ENCODE peak calls at places on chromosome 19, in ten cellular contexts. One of them, this sample, is unnamed.

GRCh38 chr19:18220632-18221275 is 5.5 kb downstream of the PDE4C start:
- DNase-seq in pancreas: no peak
- DNase-seq in spleen: no peak
- DNase-seq in lung: no peak
- DNase-seq in breast epithelium: no peak
- DNase-seq in tibial artery: no peak
- DNase-seq in left ventricle myocardium inferior: no peak
- DNase-seq in psoas muscle: no peak
- DNase-seq in Caco-2: peak; percentile 67
- DNase-seq in transverse colon: no peak
- DNase-seq in this sample: no peak

GRCh38 chr19:11450570-11451326 is 15.3 kb downstream of the PRKCSH start:
- DNase-seq in pancreas: no peak
- DNase-seq in spleen: no peak
- DNase-seq in lung: no peak
- DNase-seq in breast epithelium: no peak
- DNase-seq in tibial artery: no peak
- DNase-seq in left ventricle myocardium inferior: no peak
- DNase-seq in psoas muscle: no peak
- DNase-seq in Caco-2: no peak
- DNase-seq in transverse colon: no peak
- DNase-seq in this sample: no peak

GRCh38 chr19:52640916-52641315 is 2.8 kb upstream of the ZNF83 start:
- DNase-seq in pancreas: no peak
- DNase-seq in spleen: no peak
- DNase-seq in lung: no peak
- DNase-seq in breast epithelium: no peak
- DNase-seq in tibial artery: no peak
- DNase-seq in left ventricle myocardium inferior: no peak
- DNase-seq in psoas muscle: no peak
- DNase-seq in Caco-2: no peak
- DNase-seq in transverse colon: no peak
- DNase-seq in this sample: peak; percentile 57

GRCh38 chr19:34350161-34350561 is 14.8 kb upstream of the GPI start:
- DNase-seq in pancreas: no peak
- DNase-seq in spleen: no peak
- DNase-seq in lung: no peak
- DNase-seq in breast epithelium: no peak
- DNase-seq in tibial artery: no peak
- DNase-seq in left ventricle myocardium inferior: no peak
- DNase-seq in psoas muscle: no peak
- DNase-seq in Caco-2: no peak
- DNase-seq in transverse colon: no peak
- DNase-seq in this sample: no peak

GRCh38 chr19:19704836-19705235 is 28.1 kb downstream of the ZNF14 start:
- DNase-seq in pancreas: no peak
- DNase-seq in spleen: no peak
- DNase-seq in lung: no peak
- DNase-seq in breast epithelium: no peak
- DNase-seq in tibial artery: no peak
- DNase-seq in left ventricle myocardium inferior: no peak
- DNase-seq in psoas muscle: no peak
- DNase-seq in Caco-2: no peak
- DNase-seq in transverse colon: no peak
- DNase-seq in this sample: no peak

GRCh38 chr19:7513809-7514642 is 1.9 kb upstream of the ZNF358 start:
- DNase-seq in pancreas: no peak
- DNase-seq in spleen: no peak
- DNase-seq in lung: no peak
- DNase-seq in breast epithelium: no peak
- DNase-seq in tibial artery: no peak
- DNase-seq in left ventricle myocardium inferior: no peak
- DNase-seq in psoas muscle: no peak
- DNase-seq in Caco-2: no peak
- DNase-seq in transverse colon: no peak
- DNase-seq in this sample: no peak

GRCh38 chr19:45939792-45940514 is 25.4 kb upstream of the NANOS2 start:
- DNase-seq in pancreas: no peak
- DNase-seq in spleen: peak; percentile 44
- DNase-seq in lung: no peak
- DNase-seq in breast epithelium: no peak
- DNase-seq in tibial artery: peak; percentile 45
- DNase-seq in left ventricle myocardium inferior: no peak
- DNase-seq in psoas muscle: no peak
- DNase-seq in Caco-2: no peak
- DNase-seq in transverse colon: no peak
- DNase-seq in this sample: no peak

GRCh38 chr19:49020342-49020741 is 3.5 kb upstream of the LHB start:
- DNase-seq in pancreas: peak; percentile 76
- DNase-seq in spleen: no peak
- DNase-seq in lung: no peak
- DNase-seq in breast epithelium: no peak
- DNase-seq in tibial artery: no peak
- DNase-seq in left ventricle myocardium inferior: no peak
- DNase-seq in psoas muscle: no peak
- DNase-seq in Caco-2: no peak
- DNase-seq in transverse colon: no peak
- DNase-seq in this sample: no peak

GRCh38 chr19:29858621-29859020 is 46.8 kb downstream of the CCNE1 start:
- DNase-seq in pancreas: no peak
- DNase-seq in spleen: no peak
- DNase-seq in lung: no peak
- DNase-seq in breast epithelium: no peak
- DNase-seq in tibial artery: no peak
- DNase-seq in left ventricle myocardium inferior: no peak
- DNase-seq in psoas muscle: peak; percentile 33
- DNase-seq in Caco-2: no peak
- DNase-seq in transverse colon: no peak
- DNase-seq in this sample: no peak

GRCh38 chr19:29858000-29858596 is 46.3 kb downstream of the CCNE1 start:
- DNase-seq in pancreas: peak; percentile 21
- DNase-seq in spleen: no peak
- DNase-seq in lung: peak; percentile 37
- DNase-seq in breast epithelium: peak; percentile 53
- DNase-seq in tibial artery: no peak
- DNase-seq in left ventricle myocardium inferior: no peak
- DNase-seq in psoas muscle: peak; percentile 61
- DNase-seq in Caco-2: peak; percentile 74
- DNase-seq in transverse colon: peak; percentile 34
- DNase-seq in this sample: peak; percentile 43

GRCh38 chr19:29855087-29855486 is 43.3 kb downstream of the CCNE1 start:
- DNase-seq in pancreas: no peak
- DNase-seq in spleen: no peak
- DNase-seq in lung: no peak
- DNase-seq in breast epithelium: no peak
- DNase-seq in tibial artery: no peak
- DNase-seq in left ventricle myocardium inferior: no peak
- DNase-seq in psoas muscle: peak; percentile 26
- DNase-seq in Caco-2: no peak
- DNase-seq in transverse colon: no peak
- DNase-seq in this sample: no peak

GRCh38 chr19:29854033-29854432 is 42.2 kb downstream of the CCNE1 start:
- DNase-seq in pancreas: no peak
- DNase-seq in spleen: no peak
- DNase-seq in lung: no peak
- DNase-seq in breast epithelium: no peak
- DNase-seq in tibial artery: no peak
- DNase-seq in left ventricle myocardium inferior: no peak
- DNase-seq in psoas muscle: no peak
- DNase-seq in Caco-2: no peak
- DNase-seq in transverse colon: no peak
- DNase-seq in this sample: no peak

DNA sequence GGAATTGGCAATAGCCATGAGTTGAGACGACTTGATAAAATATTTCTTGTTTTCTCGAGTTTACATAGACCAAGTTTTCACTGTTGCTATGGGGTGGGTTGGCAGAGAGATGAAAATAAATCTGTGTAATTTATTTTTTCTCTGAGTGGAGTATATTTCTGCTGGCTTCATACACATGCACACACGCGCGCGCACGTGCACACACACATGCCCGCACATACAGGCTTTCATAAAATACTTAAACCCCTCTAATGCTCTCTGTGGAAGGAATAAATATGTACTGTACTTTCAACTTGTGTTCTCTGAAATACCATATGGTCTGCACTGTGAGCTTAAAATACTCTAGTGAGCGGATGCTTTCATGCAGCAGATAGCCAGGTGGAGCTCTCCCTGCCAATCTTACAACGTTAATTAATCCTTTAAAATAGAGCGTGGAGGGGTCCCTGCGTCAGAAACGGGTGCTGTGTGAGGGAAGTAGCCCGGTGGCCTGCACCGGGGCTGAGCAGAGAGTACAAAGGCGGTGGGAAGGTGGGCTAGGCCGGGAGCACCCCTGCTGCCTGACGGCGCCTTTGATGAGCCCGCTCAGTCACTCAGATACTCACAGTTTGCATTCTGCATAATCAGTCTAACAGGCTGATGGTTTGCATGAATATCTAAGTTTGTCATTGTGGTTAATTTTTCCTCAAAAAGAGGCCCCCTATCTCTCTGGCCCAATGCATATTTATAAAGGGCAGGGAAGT is 44.1 kb downstream of the CCNE1 start:
- DNase-seq in pancreas: no peak
- DNase-seq in spleen: no peak
- DNase-seq in lung: no peak
- DNase-seq in breast epithelium: no peak
- DNase-seq in tibial artery: no peak
- DNase-seq in left ventricle myocardium inferior: no peak
- DNase-seq in psoas muscle: peak; percentile 3
- DNase-seq in Caco-2: no peak
- DNase-seq in transverse colon: no peak
- DNase-seq in this sample: no peak
- TF ChIP-seq CTCF in pancreas: no peak
- TF ChIP-seq CTCF in spleen: no peak
- TF ChIP-seq CTCF in lung: no peak
- TF ChIP-seq CTCF in breast epithelium: no peak
- TF ChIP-seq CTCF in tibial artery: no peak
- TF ChIP-seq CTCF in left ventricle myocardium inferior: no peak
- TF ChIP-seq CTCF in psoas muscle: no peak
- TF ChIP-seq CTCF in Caco-2: no peak
- TF ChIP-seq CTCF in transverse colon: no peak
- TF ChIP-seq CTCF in this sample: no peak

GRCh38 chr19:28288850-28289249 is 924.1 kb downstream of the UQCRFS1 start:
- DNase-seq in pancreas: peak; percentile 57
- DNase-seq in spleen: no peak
- DNase-seq in lung: no peak
- DNase-seq in breast epithelium: no peak
- DNase-seq in tibial artery: no peak
- DNase-seq in left ventricle myocardium inferior: no peak
- DNase-seq in psoas muscle: no peak
- DNase-seq in Caco-2: no peak
- DNase-seq in transverse colon: no peak
- DNase-seq in this sample: no peak
- H3K4me3 ChIP-seq in pancreas: no peak overlapping the region
- H3K4me3 ChIP-seq in spleen: no peak overlapping the region
- H3K4me3 ChIP-seq in lung: no peak overlapping the region
- H3K4me3 ChIP-seq in breast epithelium: no peak overlapping the region
- H3K4me3 ChIP-seq in tibial artery: no peak overlapping the region
- H3K4me3 ChIP-seq in left ventricle myocardium inferior: no peak overlapping the region
- H3K4me3 ChIP-seq in psoas muscle: no peak overlapping the region
- H3K4me3 ChIP-seq in Caco-2: no peak overlapping the region
- H3K4me3 ChIP-seq in transverse colon: no peak overlapping the region
- H3K4me3 ChIP-seq in this sample: no peak overlapping the region

DNA sequence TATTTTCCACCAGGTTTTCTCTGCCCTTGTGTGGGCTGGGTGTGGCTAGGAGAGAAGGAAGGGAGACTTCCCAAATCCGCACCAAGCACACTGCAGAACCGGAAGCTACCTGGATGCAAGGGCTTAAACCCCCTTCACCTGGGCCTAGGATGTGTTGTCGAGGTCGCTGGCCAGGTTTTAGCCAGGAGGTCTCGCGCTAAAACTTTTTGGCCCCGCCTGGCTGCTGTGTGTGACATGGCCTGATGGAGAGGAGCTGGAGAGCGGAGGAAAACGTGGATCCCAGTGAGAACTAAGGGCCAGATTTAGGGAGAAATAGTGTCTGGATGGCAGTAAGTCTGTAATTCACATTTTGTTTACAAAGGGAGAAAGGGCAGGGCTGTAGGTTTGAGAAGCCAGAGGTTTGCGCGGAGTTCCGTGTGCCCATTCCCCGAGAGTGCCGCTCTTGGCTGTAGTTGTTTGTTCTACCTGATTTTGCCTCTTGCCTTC is 3.1 kb upstream of the TSHZ3 start:
- DNase-seq in pancreas: no peak
- DNase-seq in spleen: no peak
- DNase-seq in lung: no peak
- DNase-seq in breast epithelium: no peak
- DNase-seq in tibial artery: no peak
- DNase-seq in left ventricle myocardium inferior: no peak
- DNase-seq in psoas muscle: no peak
- DNase-seq in Caco-2: no peak
- DNase-seq in transverse colon: no peak
- DNase-seq in this sample: no peak
- H3K4me1 ChIP-seq in pancreas: no peaks in the 10 kb centered on the region
- H3K4me1 ChIP-seq in spleen: peaks cover 56% of the 10 kb centered on the region
- H3K4me1 ChIP-seq in lung: peaks cover 12% of the 10 kb centered on the region
- H3K4me1 ChIP-seq in breast epithelium: no peaks in the 10 kb centered on the region
- H3K4me1 ChIP-seq in tibial artery: no peaks in the 10 kb centered on the region
- H3K4me1 ChIP-seq in left ventricle myocardium inferior: peaks cover 57% of the 10 kb centered on the region
- H3K4me1 ChIP-seq in psoas muscle: peaks cover 9% of the 10 kb centered on the region
- H3K4me1 ChIP-seq in Caco-2: no peaks in the 10 kb centered on the region
- H3K4me1 ChIP-seq in transverse colon: peaks cover 42% of the 10 kb centered on the region
- H3K4me1 ChIP-seq in this sample: no peaks in the 10 kb centered on the region

GRCh38 chr19:58456111-58456510 is 4.7 kb downstream of the ZNF324B start:
- DNase-seq in pancreas: no peak
- DNase-seq in spleen: no peak
- DNase-seq in lung: no peak
- DNase-seq in breast epithelium: no peak
- DNase-seq in tibial artery: no peak
- DNase-seq in left ventricle myocardium inferior: no peak
- DNase-seq in psoas muscle: no peak
- DNase-seq in Caco-2: no peak
- DNase-seq in transverse colon: no peak
- DNase-seq in this sample: no peak

GRCh38 chr19:58455306-58455705 is 3.9 kb downstream of the ZNF324B start:
- DNase-seq in pancreas: no peak
- DNase-seq in spleen: no peak
- DNase-seq in lung: no peak
- DNase-seq in breast epithelium: no peak
- DNase-seq in tibial artery: no peak
- DNase-seq in left ventricle myocardium inferior: no peak
- DNase-seq in psoas muscle: no peak
- DNase-seq in Caco-2: no peak
- DNase-seq in transverse colon: no peak
- DNase-seq in this sample: no peak

GRCh38 chr19:58450836-58451357 is 525 bp upstream of the ZNF324B start:
- DNase-seq in pancreas: no peak
- DNase-seq in spleen: no peak
- DNase-seq in lung: no peak
- DNase-seq in breast epithelium: no peak
- DNase-seq in tibial artery: no peak
- DNase-seq in left ventricle myocardium inferior: no peak
- DNase-seq in psoas muscle: no peak
- DNase-seq in Caco-2: no peak
- DNase-seq in transverse colon: peak; percentile 41
- DNase-seq in this sample: no peak

GRCh38 chr19:58453743-58454142 is 2.3 kb downstream of the ZNF324B start:
- DNase-seq in pancreas: no peak
- DNase-seq in spleen: no peak
- DNase-seq in lung: no peak
- DNase-seq in breast epithelium: no peak
- DNase-seq in tibial artery: no peak
- DNase-seq in left ventricle myocardium inferior: no peak
- DNase-seq in psoas muscle: no peak
- DNase-seq in Caco-2: no peak
- DNase-seq in transverse colon: no peak
- DNase-seq in this sample: no peak

DNA sequence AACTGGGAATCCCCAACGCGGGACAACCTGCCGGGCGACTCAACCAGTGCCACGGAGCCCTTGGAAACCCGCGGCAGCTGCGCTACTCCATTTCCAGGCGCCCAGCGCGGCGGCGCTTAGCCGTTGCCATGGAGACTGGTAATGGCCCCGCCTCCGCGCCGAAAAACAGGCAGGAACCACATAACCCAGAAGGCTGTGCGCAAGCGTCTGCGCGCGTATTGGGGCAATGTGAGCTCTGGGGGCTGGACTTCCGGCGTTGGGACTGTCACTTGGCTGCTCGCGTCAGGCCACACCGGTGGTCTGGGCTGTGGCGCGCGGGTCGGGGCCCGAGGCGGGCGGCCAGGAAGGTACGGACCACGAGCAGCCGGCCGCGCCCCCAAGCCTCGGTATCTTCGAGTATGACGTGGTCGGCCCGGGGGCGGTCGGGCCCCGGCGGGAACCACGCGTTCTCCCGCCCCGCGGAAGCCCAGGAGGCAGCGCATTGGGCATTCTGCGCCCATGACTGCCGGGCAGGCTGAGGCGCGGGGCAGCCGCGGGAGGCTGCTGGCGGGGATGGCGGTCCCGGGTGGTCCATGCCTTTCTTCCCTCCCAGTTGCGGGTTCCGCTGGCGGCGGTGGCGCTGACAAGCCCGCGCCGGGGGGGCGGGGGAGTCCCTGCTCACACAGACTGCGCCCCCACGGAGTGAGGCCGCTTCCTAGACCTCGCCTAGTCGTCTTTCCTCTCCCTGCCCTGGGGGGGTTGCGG is at the start of gene ZNF324B:
- DNase-seq in pancreas: peak; percentile 97
- DNase-seq in spleen: peak; percentile 97
- DNase-seq in lung: peak; percentile 97
- DNase-seq in breast epithelium: peak; percentile 94
- DNase-seq in tibial artery: peak; percentile 98
- DNase-seq in left ventricle myocardium inferior: peak; percentile 97
- DNase-seq in psoas muscle: peak; percentile 98
- DNase-seq in Caco-2: peak; percentile 97
- DNase-seq in transverse colon: peak; percentile 96
- DNase-seq in this sample: peak; percentile 98
- TF ChIP-seq CTCF in pancreas: no peak
- TF ChIP-seq CTCF in spleen: no peak
- TF ChIP-seq CTCF in lung: no peak
- TF ChIP-seq CTCF in breast epithelium: no peak
- TF ChIP-seq CTCF in tibial artery: no peak
- TF ChIP-seq CTCF in left ventricle myocardium inferior: no peak
- TF ChIP-seq CTCF in psoas muscle: no peak
- TF ChIP-seq CTCF in Caco-2: no peak
- TF ChIP-seq CTCF in transverse colon: no peak
- TF ChIP-seq CTCF in this sample: no peak

This sample was measured in BE2C.